ENCODE peak calls at places on chromosomes 4 and X, in five cellular contexts. V is tibial artery, G is heart left ventricle, E is astrocyte of the spinal cord, O is cardiac fibroblast. S is an unnamed sample.

GRCh38 chr4:41396869-41397268 is 140.1 kb downstream of the UCHL1 start:
- DNase-seq in E (no peak), O (no peak), G (no peak), V (no peak), S (no peak)

GRCh38 chrX:151954730-151955129 is 19.7 kb downstream of the GABRE start:
- DNase-seq in E (no peak), V (no peak), O (no peak), G (no peak), S (no peak)

GRCh38 chrX:10022580-10023245 is 55.6 kb downstream of the CLDN34 start:
- DNase-seq in O (peak), E (peak), V (no peak), G (no peak), S (peak)

GRCh38 chr4:150773032-150773431 is 191.1 kb downstream of the MAB21L2 start:
- DNase-seq in V (no peak), G (no peak), O (no peak), E (no peak), S (no peak)

GRCh38 chrX:154800508-154801207 is 4.6 kb downstream of the MPP1 start:
- DNase-seq in G (no peak), E (no peak), V (no peak), O (no peak), S (peak)

GRCh38 chr4:154982187-154983047 is 201.3 kb downstream of the RBM46 start:
- DNase-seq in V (peak), E (peak), G (peak), O (peak), S (peak)

GRCh38 chr4:109434007-109434792 is 585 bp downstream of the SEC24B start:
- DNase-seq in V (peak), E (peak), O (peak), G (peak), S (peak)

GRCh38 chr4:1045595-1046201 is 34.3 kb downstream of the FGFRL1 start:
- DNase-seq in E (no peak), O (no peak), V (no peak), G (peak), S (no peak)

GRCh38 chrX:119073200-119073905 is 560 bp downstream of the CT47C1 start:
- DNase-seq in G (no peak), E (no peak), V (no peak), O (no peak), S (no peak)

GRCh38 chr4:5051210-5051691 is at the start of gene STK32B:
- DNase-seq in O (peak), G (peak), V (peak), E (peak), S (peak)

GRCh38 chr4:186676531-186677158 is 47.0 kb downstream of the FAT1 start:
- DNase-seq in G (no peak), V (no peak), O (peak), E (peak), S (peak)

GRCh38 chr4:139027771-139028170 is 12.2 kb downstream of the NOCT start:
- DNase-seq in E (no peak), V (no peak), G (no peak), O (peak), S (no peak)

GRCh38 chr4:123891901-123892300 is 495.3 kb downstream of the SPRY1 start:
- DNase-seq in G (no peak), O (no peak), E (no peak), V (no peak), S (no peak)

GRCh38 chr4:1230971-1231636 is 17.8 kb downstream of the CTBP1 start:
- DNase-seq in V (no peak), O (no peak), E (no peak), G (no peak), S (no peak)

GRCh38 chr4:175905939-175906338 is 93.9 kb upstream of the GPM6A start:
- DNase-seq in O (no peak), V (no peak), G (no peak), E (no peak), S (no peak)

GRCh38 chr4:110184124-110184790 is 14.2 kb downstream of the ELOVL6 start:
- DNase-seq in E (peak), G (no peak), O (peak), V (no peak), S (peak)

GRCh38 chr4:5746829-5747745 is 36.1 kb downstream of the EVC start:
- DNase-seq in V (no peak), O (peak), G (no peak), E (peak), S (peak)

GRCh38 chr4:112357897-112358296 is 60.7 kb downstream of the ALPK1 start:
- DNase-seq in G (no peak), V (no peak), E (no peak), O (no peak), S (no peak)

GRCh38 chrX:55522577-55523254 is 33.1 kb upstream of the USP51 start:
- DNase-seq in O (no peak), G (peak), E (no peak), V (no peak), S (no peak)

GRCh38 chr4:108072300-108072699 is 82.6 kb downstream of the HADH start:
- DNase-seq in G (no peak), E (no peak), V (no peak), O (no peak), S (no peak)

GRCh38 chr4:165152527-165152926 is 39.9 kb upstream of the TMEM192 start:
- DNase-seq in V (no peak), O (peak), G (no peak), E (no peak), S (peak)

GRCh38 chr4:151049430-151049884 is 34.4 kb upstream of the LRBA start:
- DNase-seq in V (no peak), E (no peak), G (no peak), O (no peak), S (no peak)

GRCh38 chr4:98092833-98093439 is 50.3 kb downstream of the STPG2 start:
- DNase-seq in V (no peak), O (peak), G (no peak), E (peak), S (peak)

GRCh38 chr4:184856277-184856609 is 30.5 kb upstream of the ACSL1 start:
- DNase-seq in G (no peak), V (no peak), E (no peak), O (no peak), S (no peak)

GRCh38 chrX:37816766-37817165 is 30.6 kb downstream of the DYNLT3 start:
- DNase-seq in G (no peak), O (no peak), V (no peak), E (no peak), S (no peak)

GRCh38 chr4:78410651-78411050 is 140.9 kb upstream of the ANXA3 start:
- DNase-seq in V (no peak), O (no peak), G (no peak), E (no peak), S (no peak)

GRCh38 chr4:123997116-123997515 is 600.5 kb downstream of the SPRY1 start:
- DNase-seq in E (peak), O (no peak), V (no peak), G (no peak), S (no peak)

GRCh38 chr4:600850-601515 is 24.4 kb upstream of the PDE6B start:
- DNase-seq in G (no peak), E (no peak), O (peak), V (no peak), S (no peak)

GRCh38 chrX:145620666-145621065 is 197.0 kb upstream of the SLITRK2 start:
- DNase-seq in O (no peak), V (no peak), E (no peak), G (no peak), S (no peak)

GRCh38 chrX:12949927-12950656 is 24.8 kb upstream of the TMSB4X start:
- DNase-seq in G (peak), E (peak), O (peak), V (peak), S (peak)

GRCh38 chr4:100742045-100742444 is 224.2 kb upstream of the EMCN start:
- DNase-seq in O (peak), V (no peak), G (no peak), E (peak), S (peak)

GRCh38 chr4:74473155-74473811 is 28.3 kb downstream of the AREG start:
- DNase-seq in E (peak), V (peak), O (peak), G (no peak), S (peak)

GRCh38 chr4:99968330-99968729 is 18.3 kb upstream of the H2AZ1 start:
- DNase-seq in E (peak), V (no peak), G (no peak), O (peak), S (peak)

GRCh38 chr4:153127773-153128494 is 76.3 kb upstream of the TRIM2 start:
- DNase-seq in G (peak), O (peak), V (peak), E (peak), S (peak)

DNA sequence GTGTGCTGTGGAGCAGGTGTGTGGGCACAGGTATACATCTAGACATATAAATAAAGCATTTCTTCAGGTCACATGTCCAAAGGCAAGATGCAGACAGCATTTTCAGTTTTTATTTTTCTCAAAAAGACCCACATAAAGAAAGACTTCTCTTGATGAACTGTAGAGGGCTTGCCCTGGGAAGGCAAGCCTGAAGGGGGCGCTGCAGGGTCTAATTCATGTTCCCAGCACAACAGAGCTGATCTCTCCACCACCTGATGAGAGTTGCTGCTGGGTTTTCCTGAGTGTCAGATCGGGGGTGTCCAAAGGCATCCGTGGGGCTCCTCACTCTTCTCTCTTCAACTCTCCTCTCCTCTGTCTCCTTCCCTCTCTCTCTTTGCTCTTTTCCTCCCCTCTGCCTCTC is 26.6 kb downstream of the ADRA2C start:
- DNase-seq in E (no peak), V (no peak), O (no peak), G (no peak), S (no peak)
- TF ChIP-seq CTCF in E (no peak), V (no peak), O (no peak), G (no peak), S (no peak)

GRCh38 chr4:140609548-140610425 is 41.0 kb upstream of the UCP1 start:
- DNase-seq in G (no peak), E (peak), O (peak), V (no peak), S (peak)
- TF ChIP-seq CTCF in G (peak), E (peak), O (peak), V (peak), S (peak)

DNA sequence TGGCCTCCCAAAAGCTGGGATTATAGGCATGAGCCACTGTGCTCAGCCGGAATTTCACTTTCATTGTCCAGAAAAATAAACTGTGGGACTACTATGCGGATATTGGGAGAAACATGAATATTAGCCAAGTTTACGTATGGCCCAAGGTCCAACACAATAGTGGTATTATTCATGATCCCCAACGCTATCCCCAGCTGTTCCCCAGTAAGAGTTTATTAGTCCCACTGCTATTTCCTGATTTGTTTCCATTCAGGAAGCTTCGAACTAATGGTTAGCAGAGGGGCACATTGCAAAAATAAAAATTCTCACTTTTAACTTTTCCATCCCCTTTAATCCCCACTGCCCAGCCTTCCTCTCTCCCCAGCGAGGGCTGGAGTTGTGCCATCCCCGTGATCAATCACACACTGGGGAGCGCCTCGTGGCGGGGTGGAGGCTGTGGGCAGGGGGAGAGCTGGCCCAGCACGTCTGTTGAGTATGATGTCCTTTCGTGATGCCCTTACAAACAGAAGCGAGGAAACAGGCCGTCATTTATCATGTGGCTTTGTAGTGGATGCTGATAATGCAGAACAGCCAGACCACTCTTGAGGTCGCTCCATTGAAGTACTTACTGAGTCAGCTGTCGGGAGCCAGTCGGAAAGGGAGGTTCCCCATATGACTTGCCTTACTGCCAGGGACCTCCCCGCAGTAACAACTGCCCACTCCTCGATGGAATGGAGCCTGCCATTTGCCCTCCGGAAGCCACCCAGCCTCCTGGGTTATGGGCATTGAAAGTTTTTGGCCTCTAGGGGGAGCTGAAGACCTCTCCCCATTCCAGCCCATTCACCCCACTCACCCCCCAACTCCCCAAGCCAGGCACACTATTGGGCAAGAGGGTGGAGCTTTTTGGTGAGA is 117.0 kb downstream of the KDR start:
- DNase-seq in V (no peak), G (no peak), E (no peak), O (peak), S (no peak)
- TF ChIP-seq CTCF in V (no peak), G (peak), E (peak), O (peak), S (peak)

GRCh38 chrX:19535481-19535880 is 20.2 kb upstream of the MAP3K15 start:
- DNase-seq in O (peak), G (no peak), V (no peak), E (peak), S (peak)
- TF ChIP-seq CTCF in O (peak), G (no peak), V (no peak), E (peak), S (peak)

S was measured in fibroblast of the aortic adventitia.